ENCODE peak calls at places on chromosomes 3 and 15, in ten cellular contexts. Z, L, C, G, K, H, V, X, B and N are unnamed samples.

GRCh38 chr15:34616613-34617012 is 33.2 kb upstream of the GOLGA8B start:
- DNase-seq in B (peak), L (no peak), C (no peak), Z (no peak), H (no peak), G (no peak), V (no peak), X (no peak), K (peak), N (no peak)

GRCh38 chr3:129211345-129211744 is 27.6 kb upstream of the CNBP start:
- DNase-seq in G (no peak), L (no peak), K (no peak), H (no peak), V (no peak), X (no peak), C (no peak), Z (no peak), B (no peak), N (no peak)

GRCh38 chr3:170132335-170132734 is 49.2 kb downstream of the PHC3 start:
- DNase-seq in B (no peak), X (no peak), H (no peak), Z (no peak), C (no peak), L (no peak), V (no peak), K (no peak), G (no peak), N (peak)

GRCh38 chr3:32143849-32144757 is 37.7 kb downstream of the GPD1L start:
- DNase-seq in V (peak), H (peak), X (peak), K (peak), C (peak), L (peak), B (peak), G (no peak), Z (peak), N (peak)

GRCh38 chr3:29141197-29141911 is 139.5 kb upstream of the RBMS3 start:
- DNase-seq in H (no peak), K (no peak), B (no peak), G (no peak), C (no peak), X (no peak), V (no peak), Z (no peak), L (no peak), N (no peak)

GRCh38 chr15:56475351-56475750 is 10.4 kb upstream of the MNS1 start:
- DNase-seq in H (no peak), X (no peak), V (no peak), Z (no peak), G (no peak), L (no peak), B (no peak), K (no peak), C (no peak), N (no peak)

GRCh38 chr15:100438570-100438969 is 90.2 kb downstream of the CERS3 start:
- DNase-seq in C (no peak), B (no peak), H (no peak), V (no peak), Z (no peak), K (peak), G (peak), L (no peak), X (no peak), N (peak)

GRCh38 chr3:114586119-114586518 is 292.3 kb downstream of the TIGIT start:
- DNase-seq in G (no peak), K (no peak), B (no peak), V (no peak), H (no peak), Z (no peak), L (no peak), X (no peak), C (no peak), N (no peak)

GRCh38 chr3:197339841-197340520 is 41.6 kb upstream of the DLG1 start:
- DNase-seq in V (no peak), G (peak), C (no peak), Z (no peak), K (no peak), B (no peak), H (no peak), L (no peak), X (no peak), N (no peak)

GRCh38 chr15:37860896-37861295 is 73.5 kb upstream of the TMCO5A start:
- DNase-seq in B (no peak), H (no peak), C (no peak), X (no peak), V (no peak), G (no peak), L (no peak), K (no peak), Z (no peak), N (no peak)

GRCh38 chr3:8593022-8593817 is 51.4 kb downstream of the SSUH2 start:
- DNase-seq in V (no peak), G (peak), X (no peak), L (no peak), C (no peak), K (no peak), B (no peak), Z (no peak), H (no peak), N (no peak)

GRCh38 chr3:55094691-55095090 is 166.8 kb upstream of the LRTM1 start:
- DNase-seq in C (no peak), X (no peak), K (no peak), L (no peak), B (no peak), Z (no peak), V (no peak), G (no peak), H (no peak), N (no peak)

GRCh38 chr3:66673305-66673704 is 172.5 kb upstream of the LRIG1 start:
- DNase-seq in G (no peak), B (no peak), Z (no peak), V (no peak), K (no peak), C (no peak), H (no peak), X (no peak), L (no peak), N (no peak)

GRCh38 chr15:89401636-89402252 is 67.1 kb upstream of the POLG start:
- DNase-seq in V (peak), Z (no peak), C (no peak), L (no peak), G (no peak), X (peak), K (no peak), B (no peak), H (no peak), N (no peak)

GRCh38 chr15:86483936-86484335 is 404.3 kb downstream of the AGBL1 start:
- DNase-seq in L (no peak), Z (no peak), B (no peak), K (no peak), X (no peak), H (no peak), G (no peak), V (no peak), C (no peak), N (no peak)

GRCh38 chr3:52291508-52292181 is 4.0 kb downstream of the GLYCTK start:
- DNase-seq in B (no peak), G (no peak), K (peak), X (peak), H (peak), Z (peak), V (no peak), C (peak), L (peak), N (peak)

GRCh38 chr3:24343084-24343783 is 151.4 kb downstream of the THRB start:
- DNase-seq in X (no peak), C (no peak), Z (no peak), H (no peak), G (no peak), K (no peak), L (no peak), B (peak), V (no peak), N (no peak)

GRCh38 chr15:59741274-59741906 is 52.3 kb upstream of the BNIP2 start:
- DNase-seq in H (peak), B (no peak), Z (peak), K (no peak), V (no peak), X (no peak), L (no peak), C (no peak), G (no peak), N (no peak)

GRCh38 chr3:141239551-141240281 is 8.1 kb downstream of the PXYLP1 start:
- DNase-seq in H (no peak), L (no peak), Z (no peak), X (no peak), C (no peak), B (no peak), V (no peak), K (no peak), G (no peak), N (no peak)

GRCh38 chr3:156761007-156761406 is 65.1 kb upstream of the LEKR1 start:
- DNase-seq in H (no peak), L (no peak), G (no peak), Z (no peak), C (no peak), K (no peak), V (no peak), X (no peak), B (no peak), N (no peak)

GRCh38 chr15:100879461-100880138 is at the start of gene ALDH1A3:
- DNase-seq in B (no peak), X (peak), K (peak), C (no peak), H (peak), Z (peak), G (peak), V (no peak), L (peak), N (peak)

GRCh38 chr3:4821975-4822374 is 157.3 kb upstream of the BHLHE40 start:
- DNase-seq in H (no peak), G (no peak), C (no peak), V (no peak), X (no peak), K (peak), B (no peak), Z (no peak), L (no peak), N (peak)

GRCh38 chr3:11077466-11077865 is 76.8 kb upstream of the HRH1 start:
- DNase-seq in G (no peak), B (no peak), V (no peak), Z (no peak), C (no peak), X (no peak), H (no peak), L (no peak), K (no peak), N (no peak)

GRCh38 chr3:52242039-52242438 is 3.1 kb upstream of the TWF2 start:
- DNase-seq in L (no peak), G (no peak), C (no peak), Z (no peak), V (no peak), B (no peak), X (no peak), K (no peak), H (no peak), N (no peak)

GRCh38 chr3:50675179-50676030 is 678 bp downstream of the DOCK3 start:
- DNase-seq in L (peak), Z (peak), X (peak), C (no peak), H (no peak), G (peak), B (no peak), K (peak), V (no peak), N (peak)

GRCh38 chr3:40382617-40382979 is 4.4 kb upstream of the ENTPD3 start:
- DNase-seq in Z (no peak), X (no peak), L (no peak), C (no peak), H (no peak), K (no peak), G (no peak), V (no peak), B (no peak), N (no peak)

GRCh38 chr3:96361241-96361640 is 453.2 kb upstream of the EPHA6 start:
- DNase-seq in C (no peak), G (no peak), L (no peak), V (no peak), K (no peak), H (no peak), X (no peak), B (no peak), Z (no peak), N (no peak)

GRCh38 chr3:187979543-187979942 is 174.4 kb upstream of the LPP start:
- DNase-seq in V (no peak), L (no peak), K (no peak), B (no peak), C (peak), G (no peak), H (no peak), X (no peak), Z (no peak), N (peak)

GRCh38 chr15:52785672-52786406 is 4.3 kb downstream of the ONECUT1 start:
- DNase-seq in V (no peak), C (no peak), G (no peak), H (no peak), L (no peak), Z (no peak), X (no peak), K (peak), B (no peak), N (no peak)

GRCh38 chr3:195703776-195704175 is 17.0 kb upstream of the MUC20 start:
- DNase-seq in G (no peak), C (no peak), V (no peak), B (no peak), L (no peak), Z (no peak), H (no peak), K (peak), X (no peak), N (no peak)

GRCh38 chr3:71601811-71602210 is 18.3 kb upstream of the FOXP1 start:
- DNase-seq in H (no peak), C (no peak), L (no peak), V (peak), X (no peak), G (no peak), K (no peak), Z (no peak), B (no peak), N (no peak)

GRCh38 chr3:162041622-162042021 is 545.0 kb downstream of the OTOL1 start:
- DNase-seq in L (no peak), C (no peak), X (no peak), V (no peak), B (no peak), G (no peak), K (no peak), Z (no peak), H (no peak), N (no peak)

GRCh38 chr3:23981955-23982354 is 36.9 kb downstream of the NR1D2 start:
- DNase-seq in L (no peak), X (no peak), K (no peak), C (no peak), B (no peak), G (no peak), V (no peak), H (no peak), Z (no peak), N (no peak)

GRCh38 chr3:99620976-99621375 is 17.4 kb upstream of the COL8A1 start:
- DNase-seq in H (no peak), B (no peak), Z (no peak), L (no peak), V (peak), C (no peak), X (no peak), G (no peak), K (no peak), N (no peak)

GRCh38 chr3:99614768-99615167 is 23.6 kb upstream of the COL8A1 start:
- DNase-seq in H (no peak), C (no peak), G (no peak), K (no peak), L (no peak), V (no peak), Z (no peak), X (no peak), B (no peak), N (no peak)

GRCh38 chr3:99624536-99625236 is 13.7 kb upstream of the COL8A1 start:
- DNase-seq in G (no peak), V (no peak), C (no peak), K (no peak), B (no peak), X (no peak), H (no peak), L (no peak), Z (no peak), N (no peak)

GRCh38 chr3:99625237-99625622 is 13.2 kb upstream of the COL8A1 start:
- DNase-seq in H (no peak), K (no peak), G (no peak), V (no peak), B (no peak), C (no peak), X (no peak), Z (no peak), L (no peak), N (no peak)

DNA sequence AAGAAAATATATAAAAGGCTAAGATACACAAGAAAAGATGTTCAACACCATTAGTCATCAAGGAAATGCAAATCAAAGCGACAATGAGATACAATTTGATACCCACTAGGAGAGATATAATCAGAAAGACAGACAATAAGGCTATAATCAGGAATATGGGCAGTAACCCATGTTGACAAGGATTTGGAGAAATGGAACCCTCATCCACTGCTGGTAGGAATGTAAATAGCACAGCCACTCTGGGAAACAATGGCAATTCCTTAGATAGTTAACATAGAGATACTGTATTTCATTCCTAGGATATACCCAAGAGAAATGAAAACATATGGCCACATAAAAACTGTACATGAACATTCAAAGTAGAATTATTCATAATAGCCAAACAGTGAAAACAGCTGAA is 18.3 kb upstream of the COL8A1 start:
- DNase-seq in Z (no peak), X (no peak), K (no peak), L (no peak), V (no peak), H (no peak), G (no peak), C (no peak), B (no peak), N (no peak)
- TF ChIP-seq CTCF in Z (no peak), X (no peak), K (no peak), L (no peak), V (no peak), H (no peak), G (no peak), C (no peak), B (no peak), N (no peak)

DNA sequence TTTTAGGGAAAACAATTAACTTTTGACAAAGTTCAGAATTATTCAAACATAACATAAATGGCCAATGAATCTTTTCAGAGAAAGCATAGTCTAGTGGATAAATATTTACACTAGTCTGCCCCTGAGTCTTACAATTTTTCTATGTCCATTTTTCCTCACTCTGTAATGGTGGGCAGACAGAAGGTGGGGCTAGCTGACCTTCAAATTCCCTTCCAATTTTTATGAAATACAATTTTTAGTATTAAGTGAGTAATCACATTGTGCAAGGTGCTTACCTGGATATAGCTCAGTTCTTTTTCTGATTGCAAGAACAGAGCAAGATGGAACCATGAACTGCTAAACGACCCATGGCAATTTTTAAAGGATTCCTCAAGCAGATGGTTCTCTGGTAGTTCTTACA is 441.7 kb upstream of the NR2F2 start:
- DNase-seq in B (no peak), H (no peak), L (no peak), G (no peak), V (no peak), Z (no peak), K (no peak), X (no peak), C (no peak), N (no peak)
- TF ChIP-seq CTCF in B (no peak), H (no peak), L (no peak), G (no peak), V (no peak), Z (no peak), K (no peak), X (no peak), C (no peak), N (no peak)

DNA sequence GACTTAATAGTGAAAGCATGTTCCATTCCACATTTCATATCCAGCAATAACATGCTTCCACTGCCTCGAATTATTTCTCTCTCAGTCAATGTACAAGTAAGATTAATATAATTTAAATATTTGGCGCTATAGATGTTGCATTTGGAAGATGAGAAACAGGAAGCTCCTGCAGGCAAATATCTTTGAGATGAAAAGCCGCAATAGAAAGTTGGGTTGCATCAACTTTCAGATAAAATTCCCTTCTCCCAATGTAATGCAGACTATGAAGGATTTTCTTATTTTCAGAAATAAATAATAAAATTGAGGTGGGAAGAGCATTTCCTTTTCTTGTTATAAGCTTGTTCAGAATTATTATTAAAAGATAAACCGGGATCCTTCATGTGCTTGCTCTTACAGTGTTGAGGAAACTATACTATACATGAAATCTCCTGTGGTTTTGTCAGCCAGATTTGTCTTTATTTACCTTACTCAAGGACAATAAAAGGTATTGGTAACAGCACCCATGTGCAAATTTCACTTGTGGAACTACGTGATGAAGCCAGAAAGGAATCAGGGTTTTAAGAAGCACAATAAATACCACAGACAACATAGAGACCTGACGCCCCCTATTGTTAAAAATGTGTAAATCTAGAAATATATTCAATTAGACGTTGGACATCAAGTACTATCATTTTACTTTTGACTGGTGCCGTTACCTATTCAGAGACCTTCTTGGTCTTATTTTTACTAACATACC is 307.0 kb downstream of the ARPP21 start:
- DNase-seq in H (no peak), X (no peak), V (no peak), Z (peak), K (no peak), G (no peak), C (no peak), L (peak), B (no peak), N (no peak)
- TF ChIP-seq CTCF in H (no peak), X (peak), V (peak), Z (peak), K (peak), G (peak), C (peak), L (peak), B (peak), N (peak)

GRCh38 chr3:109057616-109058015 is 60.3 kb downstream of the MORC1 start:
- DNase-seq in L (no peak), X (no peak), Z (no peak), B (no peak), C (no peak), V (no peak), G (no peak), K (no peak), H (no peak), N (no peak)
- TF ChIP-seq CTCF in L (no peak), X (no peak), Z (no peak), B (no peak), C (no peak), V (no peak), G (no peak), K (no peak), H (no peak), N (no peak)